ENCODE peak calls at places on chromosome 3, in six cellular contexts. G is suprapubic skin; J is WERI-Rb-1; C is ovary; M is CD8-positive, alpha-beta T cell; O is pancreas. U is an unnamed sample. For H3K9me3, the result is how much of the 10 kb centered on the place peaks cover.

GRCh38 chr3:177124882-177125281 is 72.4 kb downstream of the TBL1XR1 start:
- DNase-seq in G (no peak), J (no peak), C (no peak), M (no peak), O (no peak), U (no peak)

GRCh38 chr3:125160911-125161371 is 51.6 kb downstream of the SLC12A8 start:
- DNase-seq in G (no peak), J (no peak), C (no peak), M (no peak), O (no peak), U (no peak)

GRCh38 chr3:188673509-188674239 is 498.1 kb upstream of the TPRG1 start:
- DNase-seq in G (no peak), J (no peak), C (no peak), M (no peak), O (no peak), U (no peak)

GRCh38 chr3:100226712-100227429 is 33.9 kb upstream of the TBC1D23 start:
- DNase-seq in G (no peak), J (no peak), C (no peak), M (no peak), O (no peak), U (no peak)

GRCh38 chr3:13872451-13872850 is 7.4 kb downstream of the WNT7A start:
- DNase-seq in G (no peak), J (no peak), C (no peak), M (no peak), O (no peak), U (no peak)

GRCh38 chr3:46997453-46998091 is 18.1 kb downstream of the NBEAL2 start:
- DNase-seq in G (no peak), J (no peak), C (no peak), M (no peak), O (peak), U (peak)

GRCh38 chr3:141959921-141960554 is 83.6 kb downstream of the ATP1B3 start:
- DNase-seq in G (no peak), J (no peak), C (no peak), M (no peak), O (no peak), U (no peak)

GRCh38 chr3:38029400-38030125 is at the start of gene PLCD1:
- DNase-seq in G (peak), J (no peak), C (peak), M (peak), O (peak), U (peak)

GRCh38 chr3:61858054-61858453 is 296.7 kb downstream of the PTPRG start:
- DNase-seq in G (no peak), J (no peak), C (no peak), M (no peak), O (no peak), U (no peak)

GRCh38 chr3:192869131-192870027 is 48.3 kb downstream of the MB21D2 start:
- DNase-seq in G (no peak), J (no peak), C (no peak), M (no peak), O (no peak), U (no peak)

GRCh38 chr3:97952280-97952679 is 20.0 kb downstream of the RIOX2 start:
- DNase-seq in G (no peak), J (no peak), C (no peak), M (no peak), O (no peak), U (no peak)

GRCh38 chr3:127482216-127483004 is 108.1 kb downstream of the TPRA1 start:
- DNase-seq in G (peak), J (no peak), C (peak), M (no peak), O (no peak), U (no peak)

GRCh38 chr3:143849854-143850549 is 1.7 kb upstream of the SLC9A9 start:
- DNase-seq in G (no peak), J (no peak), C (no peak), M (no peak), O (no peak), U (peak)

GRCh38 chr3:151318313-151318712 is 1.7 kb upstream of the GPR87 start:
- DNase-seq in G (no peak), J (no peak), C (no peak), M (no peak), O (no peak), U (no peak)

GRCh38 chr3:193554790-193555189 is at the start of gene ATP13A4:
- DNase-seq in G (no peak), J (no peak), C (no peak), M (no peak), O (peak), U (peak)

GRCh38 chr3:139935071-139935865 is at the start of gene CLSTN2:
- DNase-seq in G (peak), J (peak), C (peak), M (no peak), O (peak), U (peak)

GRCh38 chr3:149023951-149024350 is 32.6 kb downstream of the GYG1 start:
- DNase-seq in G (no peak), J (no peak), C (no peak), M (no peak), O (no peak), U (no peak)

GRCh38 chr3:12158387-12159226 is at the start of gene TIMP4:
- DNase-seq in G (no peak), J (no peak), C (peak), M (no peak), O (peak), U (peak)

GRCh38 chr3:174581551-174581950 is 277.6 kb upstream of the NAALADL2 start:
- DNase-seq in G (no peak), J (no peak), C (no peak), M (no peak), O (no peak), U (no peak)

GRCh38 chr3:194939949-194940770 is 254.5 kb downstream of the FAM43A start:
- DNase-seq in G (no peak), J (no peak), C (no peak), M (no peak), O (no peak), U (no peak)

GRCh38 chr3:52289747-52290595 is 2.3 kb downstream of the GLYCTK start:
- DNase-seq in G (no peak), J (no peak), C (no peak), M (no peak), O (peak), U (peak)

GRCh38 chr3:128127236-128127635 is 3.6 kb upstream of the RUVBL1 start:
- DNase-seq in G (no peak), J (no peak), C (no peak), M (no peak), O (no peak), U (no peak)

GRCh38 chr3:65182682-65183081 is 494.9 kb upstream of the ADAMTS9 start:
- DNase-seq in G (no peak), J (no peak), C (no peak), M (no peak), O (no peak), U (no peak)

GRCh38 chr3:141681390-141681780 is 56.7 kb upstream of the RNF7 start:
- DNase-seq in G (no peak), J (no peak), C (no peak), M (no peak), O (no peak), U (no peak)

GRCh38 chr3:140602781-140603180 is 75.1 kb upstream of the TRIM42 start:
- DNase-seq in G (no peak), J (no peak), C (no peak), M (no peak), O (no peak), U (no peak)

GRCh38 chr3:65855370-65856100 is 183.2 kb downstream of the MAGI1 start:
- DNase-seq in G (no peak), J (no peak), C (no peak), M (no peak), O (no peak), U (no peak)

GRCh38 chr3:120693439-120694172 is 11.6 kb upstream of the HGD start:
- DNase-seq in G (no peak), J (no peak), C (no peak), M (no peak), O (no peak), U (no peak)

GRCh38 chr3:177479630-177480029 is 282.3 kb upstream of the TBL1XR1 start:
- DNase-seq in G (no peak), J (no peak), C (no peak), M (no peak), O (no peak), U (no peak)

GRCh38 chr3:23484386-23484785 is 281.3 kb downstream of the UBE2E2 start:
- DNase-seq in G (no peak), J (no peak), C (no peak), M (no peak), O (no peak), U (no peak)

GRCh38 chr3:24149032-24149431 is 203.9 kb downstream of the NR1D2 start:
- DNase-seq in G (no peak), J (no peak), C (no peak), M (no peak), O (no peak), U (no peak)

GRCh38 chr3:63333815-63334214 is 55.7 kb downstream of the SYNPR start:
- DNase-seq in G (no peak), J (no peak), C (no peak), M (no peak), O (no peak), U (no peak)

GRCh38 chr3:63328386-63328785 is 50.3 kb downstream of the SYNPR start:
- DNase-seq in G (no peak), J (no peak), C (no peak), M (no peak), O (no peak), U (no peak)

DNA sequence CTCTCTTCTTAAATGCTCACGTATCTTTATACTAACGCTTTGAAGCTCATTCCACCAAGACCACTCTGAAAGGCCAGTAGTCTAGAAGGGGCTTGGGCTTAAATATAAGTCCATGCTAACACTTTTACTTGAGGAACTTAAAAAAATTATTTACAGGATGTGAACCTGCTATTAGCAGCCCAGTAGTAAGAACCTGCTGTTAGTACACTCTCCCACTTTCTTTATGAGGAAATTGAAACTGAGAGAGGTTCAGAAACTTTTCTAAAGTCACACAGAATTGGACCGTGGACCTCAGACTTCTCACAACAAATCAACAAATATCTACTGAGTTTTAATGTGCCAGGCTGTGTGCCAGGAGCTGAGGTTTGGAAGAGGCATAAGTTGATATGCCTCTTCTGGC is 53.4 kb downstream of the SYNPR start:
- DNase-seq in G (no peak), J (no peak), C (no peak), M (no peak), O (no peak), U (no peak)
- TF ChIP-seq CTCF in G (no peak), J (no peak), C (no peak), M (no peak), O (no peak), U (no peak)

GRCh38 chr3:6229778-6230410 is 631.0 kb upstream of the GRM7 start:
- DNase-seq in G (no peak), J (no peak), C (no peak), M (no peak), O (no peak), U (no peak)

GRCh38 chr3:6223572-6223971 is 637.3 kb upstream of the GRM7 start:
- DNase-seq in G (no peak), J (no peak), C (no peak), M (no peak), O (no peak), U (no peak)

DNA sequence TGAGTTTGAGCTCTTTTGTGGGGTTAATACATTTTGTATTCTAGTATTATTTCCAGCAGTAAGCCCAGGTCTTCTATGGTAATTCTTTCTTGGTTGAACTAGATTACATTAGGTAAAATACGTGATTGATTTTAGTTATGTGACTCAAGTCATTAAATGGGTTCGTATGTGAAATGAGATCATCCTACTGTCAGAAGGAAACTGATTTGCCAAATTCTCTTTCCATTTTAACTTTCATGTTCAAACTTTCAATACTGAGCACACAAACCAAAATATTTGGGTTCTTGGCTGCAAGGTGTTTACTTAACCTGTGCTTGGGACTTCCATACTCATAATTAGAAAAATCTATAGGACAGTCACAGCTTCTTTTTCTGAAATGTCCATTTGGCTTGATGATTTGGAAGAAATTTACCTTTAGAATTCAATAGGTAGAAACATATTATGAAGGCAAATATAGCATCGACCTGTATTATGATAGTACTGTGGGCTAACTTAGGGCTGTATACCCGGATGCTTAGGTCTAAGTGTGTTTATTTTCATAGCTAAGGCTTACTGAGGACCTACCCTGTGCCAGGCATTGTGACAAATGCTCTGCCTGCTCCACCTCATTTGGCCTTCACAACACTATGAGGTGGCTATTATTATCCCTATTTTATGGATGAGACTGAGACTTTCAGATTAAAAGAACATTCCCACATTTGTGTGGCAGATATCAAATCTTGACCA is 631.8 kb upstream of the GRM7 start:
- DNase-seq in G (no peak), J (no peak), C (no peak), M (no peak), O (no peak), U (no peak)
- H3K9me3 ChIP-seq in G (under half), J (under half), C (under half), M (under half), O (under half), U (under half)

GRCh38 chr3:87780808-87781207 is 278.0 kb downstream of the CGGBP1 start:
- DNase-seq in G (no peak), J (no peak), C (no peak), M (no peak), O (no peak), U (no peak)
- H3K4me3 ChIP-seq in G (no peak), J (no peak), C (no peak), M (no peak), O (no peak), U (no peak)

GRCh38 chr3:77319711-77320110 is 279.8 kb downstream of the ROBO2 start:
- DNase-seq in G (no peak), J (no peak), C (no peak), M (no peak), O (no peak), U (no peak)
- TF ChIP-seq CTCF in G (no peak), J (peak), C (no peak), M (no peak), O (no peak), U (no peak)

GRCh38 chr3:106825962-106826605 is 551.2 kb upstream of the CCDC54 start:
- DNase-seq in G (no peak), J (no peak), C (no peak), M (no peak), O (no peak), U (no peak)

GRCh38 chr3:106829206-106829605 is 548.0 kb upstream of the CCDC54 start:
- DNase-seq in G (no peak), J (no peak), C (no peak), M (no peak), O (no peak), U (no peak)

GRCh38 chr3:106830334-106830733 is 546.9 kb upstream of the CCDC54 start:
- DNase-seq in G (no peak), J (no peak), C (no peak), M (no peak), O (no peak), U (no peak)

GRCh38 chr3:106826861-106827311 is 550.4 kb upstream of the CCDC54 start:
- DNase-seq in G (no peak), J (no peak), C (no peak), M (no peak), O (no peak), U (no peak)

GRCh38 chr3:106827515-106828213 is 549.6 kb upstream of the CCDC54 start:
- DNase-seq in G (no peak), J (no peak), C (no peak), M (no peak), O (no peak), U (no peak)
- H3K9me3 ChIP-seq in G (under half), J (under half), C (under half), M (under half), O (under half), U (under half)

U was measured in mucosa of descending colon.